ENCODE peak calls at places on chromosomes 1 and 21, in five cellular contexts. H, A, N, Z and Y are unnamed samples.
A peak's percentile ranks its signal among the peaks of the same experiment; 100 is the strongest.

GRCh38 chr1:8152731-8153702 is 126.9 kb upstream of the ERRFI1 start:
- DNase-seq in N (no peak), Z (no peak), H (no peak), A (no peak), Y (no peak)

GRCh38 chr21:18164933-18165332 is 79.7 kb upstream of the CHODL start:
- DNase-seq in Z (no peak), A (no peak), N (no peak), H (no peak), Y (no peak)

GRCh38 chr1:44947060-44947773 is 39.2 kb downstream of the EIF2B3 start:
- DNase-seq in H (peak; percentile 92), N (peak; percentile 18), Z (peak; percentile 42), A (peak; percentile 31), Y (no peak)

GRCh38 chr1:168288311-168289052 is 7.8 kb downstream of the TBX19 start:
- DNase-seq in A (no peak), N (no peak), Z (no peak), H (no peak), Y (no peak)

GRCh38 chr1:183632964-183633363 is 2.6 kb downstream of the ARPC5 start:
- DNase-seq in A (no peak), H (no peak), Z (no peak), N (no peak), Y (no peak)

GRCh38 chr1:6105763-6106162 is 60.1 kb downstream of the KCNAB2 start:
- DNase-seq in H (no peak), A (no peak), N (no peak), Z (no peak), Y (no peak)

GRCh38 chr1:18299441-18300338 is 181.0 kb upstream of the KLHDC7A start:
- DNase-seq in Z (no peak), A (no peak), N (peak; percentile 21), H (no peak), Y (no peak)

GRCh38 chr21:21003701-21004100 is 5.5 kb downstream of the NCAM2 start:
- DNase-seq in A (no peak), N (no peak), H (peak; percentile 6), Z (no peak), Y (no peak)

GRCh38 chr1:189152685-189153084 is 1325.0 kb downstream of the BRINP3 start:
- DNase-seq in A (no peak), H (no peak), N (no peak), Z (no peak), Y (no peak)

GRCh38 chr1:165816157-165816556 is 11.3 kb upstream of the UCK2 start:
- DNase-seq in H (no peak), Z (no peak), A (no peak), N (no peak), Y (no peak)

GRCh38 chr21:16908087-16908486 is 604.8 kb upstream of the CXADR start:
- DNase-seq in Z (no peak), H (no peak), A (no peak), N (no peak), Y (no peak)

GRCh38 chr1:26391450-26391849 is 18.9 kb upstream of the ZNF683 start:
- DNase-seq in Z (no peak), A (no peak), N (no peak), H (peak; percentile 29), Y (no peak)

GRCh38 chr1:29900727-29901126 is 664.4 kb downstream of the PTPRU start:
- DNase-seq in Z (no peak), H (no peak), N (no peak), A (no peak), Y (no peak)

GRCh38 chr1:52706941-52707926 is 9.1 kb upstream of the COA7 start:
- DNase-seq in H (no peak), Z (no peak), A (no peak), N (no peak), Y (no peak)

GRCh38 chr1:91400133-91400725 is 4.4 kb downstream of the HFM1 start:
- DNase-seq in A (no peak), H (no peak), N (no peak), Z (no peak), Y (no peak)

GRCh38 chr1:101193733-101194169 is 43.1 kb upstream of the S1PR1 start:
- DNase-seq in H (no peak), N (no peak), Z (peak; percentile 26), A (no peak), Y (no peak)

GRCh38 chr1:66576645-66577044 is 42.7 kb downstream of the SGIP1 start:
- DNase-seq in A (no peak), H (peak; percentile 64), Z (no peak), N (no peak), Y (no peak)

GRCh38 chr1:107954719-107955415 is 10.1 kb downstream of the VAV3 start:
- DNase-seq in H (no peak), A (no peak), Z (no peak), N (no peak), Y (no peak)

GRCh38 chr1:164651378-164651951 is 92.5 kb downstream of the PBX1 start:
- DNase-seq in Z (peak; percentile 75), H (no peak), N (peak; percentile 50), A (peak; percentile 42), Y (no peak)

GRCh38 chr1:207316141-207316540 is 5.3 kb upstream of the CD55 start:
- DNase-seq in N (peak; percentile 83), Z (no peak), A (no peak), H (no peak), Y (no peak)

GRCh38 chr1:48026275-48026674 is 29.1 kb upstream of the TRABD2B start:
- DNase-seq in N (no peak), A (no peak), Z (no peak), H (no peak), Y (no peak)

GRCh38 chr1:67460648-67461500 is 30.7 kb upstream of the SERBP1 start:
- DNase-seq in N (no peak), Z (no peak), H (no peak), A (no peak), Y (no peak)

GRCh38 chr1:44707959-44708831 is 22.8 kb downstream of the RNU5D-1 start:
- DNase-seq in A (no peak), N (peak; percentile 43), H (peak; percentile 61), Z (no peak), Y (no peak)

GRCh38 chr1:52127181-52128175 is 14.4 kb upstream of the ZFYVE9 start:
- DNase-seq in A (peak; percentile 31), H (peak; percentile 85), N (peak; percentile 44), Z (peak; percentile 52), Y (no peak)

GRCh38 chr1:29271724-29272123 is 35.4 kb downstream of the PTPRU start:
- DNase-seq in H (peak; percentile 16), Z (no peak), N (peak; percentile 68), A (peak; percentile 57), Y (peak; percentile 87)

GRCh38 chr1:183711691-183712401 is 58.7 kb upstream of the APOBEC4 start:
- DNase-seq in H (peak; percentile 60), A (no peak), N (no peak), Z (no peak), Y (no peak)

GRCh38 chr1:55146781-55147180 is 68.4 kb downstream of the USP24 start:
- DNase-seq in N (no peak), A (peak; percentile 47), Z (peak; percentile 26), H (no peak), Y (no peak)

GRCh38 chr1:55144886-55145285 is 70.3 kb downstream of the USP24 start:
- DNase-seq in A (no peak), N (no peak), Z (no peak), H (no peak), Y (no peak)

GRCh38 chr1:55140546-55140983 is 74.6 kb downstream of the USP24 start:
- DNase-seq in A (peak; percentile 69), Z (peak; percentile 82), H (peak; percentile 82), N (peak; percentile 71), Y (no peak)

GRCh38 chr1:55141295-55141893 is 73.8 kb downstream of the USP24 start:
- DNase-seq in Z (no peak), H (no peak), A (no peak), N (no peak), Y (no peak)

DNA sequence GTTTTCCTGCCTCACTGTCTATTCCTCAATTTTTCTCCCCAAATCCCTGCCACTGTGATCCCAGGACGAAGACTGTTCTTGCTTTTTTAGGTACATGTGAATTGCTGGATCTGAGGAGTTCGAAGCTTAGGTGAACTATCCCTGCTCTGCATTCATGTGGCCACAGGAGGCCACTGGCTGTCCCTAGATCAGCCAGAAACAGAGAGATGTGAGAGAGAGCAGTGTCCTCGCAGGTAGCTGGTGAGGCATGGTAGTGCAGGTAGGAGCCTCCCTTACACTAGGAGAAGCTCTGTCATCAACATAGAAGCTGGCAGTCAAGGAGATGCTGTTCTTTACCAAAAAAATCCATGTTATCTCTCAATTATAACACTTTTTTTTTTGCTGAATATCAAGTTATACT is 71.5 kb downstream of the USP24 start:
- DNase-seq in A (no peak), N (no peak), Z (no peak), H (no peak), Y (no peak)
- TF ChIP-seq CTCF in A (no peak), N (no peak), Z (peak; percentile 3), H (no peak), Y (no peak)

GRCh38 chr1:27568247-27569087 is 35.5 kb downstream of the AHDC1 start:
- DNase-seq in H (peak; percentile 91), Z (peak; percentile 97), A (peak; percentile 96), N (peak; percentile 98), Y (peak; percentile 98)
- H3K4me1 ChIP-seq in H (peaks cover 10% of the 10 kb centered on the region), Z (peaks cover 96% of the 10 kb centered on the region), A (peaks cover 70% of the 10 kb centered on the region), N (peaks cover 56% of the 10 kb centered on the region), Y (peaks cover 85% of the 10 kb centered on the region)

DNA sequence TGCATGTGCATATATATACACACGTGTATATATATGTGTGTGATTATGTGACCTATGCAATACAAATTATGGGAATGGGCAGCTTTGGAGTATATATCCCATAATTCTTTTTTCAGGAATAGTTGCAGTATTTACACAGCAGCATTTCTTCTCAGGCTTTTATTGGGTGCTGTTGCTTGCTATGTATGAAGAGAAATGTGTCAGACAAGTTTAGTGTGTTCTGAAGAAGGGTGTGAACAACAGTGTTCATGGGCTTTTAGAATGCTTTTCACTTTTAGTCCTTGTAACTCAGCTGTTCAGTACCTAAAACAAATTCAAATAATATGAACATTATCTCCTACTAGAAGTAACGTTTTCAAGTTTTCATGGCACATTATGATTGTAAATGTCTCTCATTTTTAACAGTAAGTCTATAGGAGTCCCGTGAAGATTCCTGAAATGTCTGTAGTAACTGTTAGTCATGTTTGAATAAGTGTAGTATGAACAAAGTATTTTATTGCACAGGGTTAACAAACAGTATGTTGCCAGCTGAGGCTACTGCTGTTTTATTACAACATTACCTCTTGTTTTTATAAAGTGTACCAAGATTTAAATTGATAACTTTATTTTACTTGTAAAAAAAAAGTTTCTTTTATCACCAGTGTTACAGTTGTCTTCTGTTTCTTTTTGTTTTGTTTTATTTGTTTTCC is 42.5 kb downstream of the TMED5 start:
- DNase-seq in A (no peak), H (no peak), Z (no peak), N (no peak), Y (no peak)
- H3K36me3 ChIP-seq in A (no peaks in the 10 kb centered on the region), H (peaks cover 5% of the 10 kb centered on the region), Z (no peaks in the 10 kb centered on the region), N (peaks cover 8% of the 10 kb centered on the region), Y (peaks cover 46% of the 10 kb centered on the region)

DNA sequence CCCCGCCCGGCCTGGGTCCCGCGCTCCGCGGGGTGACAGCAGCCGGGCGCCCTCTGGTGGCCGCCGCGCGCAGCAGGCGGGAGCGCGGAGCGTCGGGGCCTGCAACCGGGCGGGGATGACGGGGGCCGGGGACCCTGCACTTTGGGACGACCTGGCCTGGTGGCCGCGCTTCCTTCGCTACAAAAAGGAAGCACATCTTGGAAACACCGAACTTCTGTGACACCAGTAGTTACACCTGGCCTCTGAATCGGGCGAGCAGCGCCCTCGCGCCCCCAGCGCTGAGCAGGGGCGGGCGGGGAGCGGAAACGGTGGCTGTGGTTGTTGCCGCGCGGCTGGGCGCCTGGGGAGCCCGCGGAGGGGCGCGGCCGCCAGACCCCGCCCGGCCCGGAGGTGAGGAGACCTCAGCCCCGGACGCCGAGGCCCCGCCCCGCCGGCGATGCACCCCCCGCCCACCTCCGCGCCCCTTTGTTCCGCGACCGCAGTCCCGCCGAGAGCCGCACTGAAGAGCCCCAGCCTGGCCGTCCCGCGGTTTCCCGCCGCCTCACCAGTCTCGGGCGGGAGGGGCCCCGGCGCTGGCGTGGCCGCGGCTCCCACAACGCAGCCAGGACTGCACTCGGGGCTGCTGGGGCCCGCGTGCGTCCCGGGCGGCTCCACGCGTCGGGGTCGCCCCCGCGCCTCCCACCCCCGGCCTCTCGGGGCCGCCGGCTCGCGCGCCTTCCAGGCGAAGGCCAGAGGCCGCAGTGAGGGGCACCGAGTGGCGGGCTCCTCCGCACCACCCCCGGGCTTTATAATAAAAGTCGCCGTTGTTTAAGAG is 59.3 kb downstream of the H3-3A start:
- DNase-seq in N (peak; percentile 68), A (peak; percentile 80), H (peak; percentile 43), Z (peak; percentile 70), Y (peak; percentile 88)
- TF ChIP-seq CTCF in N (peak; percentile 83), A (peak; percentile 47), H (peak; percentile 82), Z (peak; percentile 93), Y (peak; percentile 71)